ENCODE peak calls at places on chromosomes 2 and 18, in nine cellular contexts. P is heart right ventricle, S is lower lobe of right lung, F is psoas muscle, V is lung, I is IMR-90, B is heart left ventricle, Z is GM12878, M is HepG2. Y is an unnamed sample. For H3K4me1, the result is how much of the 10 kb centered on the place peaks cover.

GRCh38 chr2:32718752-32719151 is 90.9 kb downstream of the TTC27 start:
- ATAC-seq in S (no peak), F (no peak), M (no peak), V (no peak), B (no peak), Z (no peak), I (no peak), P (no peak), Y (no peak)

GRCh38 chr2:182915369-182916326 is 49.2 kb upstream of the FRZB start:
- ATAC-seq in B (peak), S (no peak), F (peak), M (peak), V (no peak), Z (no peak), I (peak), P (peak), Y (peak)

GRCh38 chr2:151878655-151879563 is 50.7 kb upstream of the ARL5A start:
- ATAC-seq in V (peak), I (no peak), B (peak), F (no peak), S (peak), M (peak), P (no peak), Z (no peak), Y (peak)

GRCh38 chr18:25305584-25305983 is 46.4 kb downstream of the ZNF521 start:
- ATAC-seq in Z (no peak), I (no peak), M (no peak), S (no peak), P (no peak), V (no peak), B (no peak), F (no peak), Y (no peak)

GRCh38 chr2:44707945-44708645 is 233.4 kb upstream of the SIX3 start:
- ATAC-seq in Z (peak), I (no peak), S (peak), V (no peak), M (no peak), F (no peak), P (no peak), B (peak), Y (no peak)

GRCh38 chr2:131115752-131116151 is 10.6 kb downstream of the PLEKHB2 start:
- ATAC-seq in B (no peak), V (no peak), S (no peak), I (no peak), P (no peak), F (no peak), M (no peak), Z (no peak), Y (no peak)

GRCh38 chr2:65436825-65437221 is 4.4 kb upstream of the SPRED2 start:
- ATAC-seq in S (no peak), I (peak), Z (peak), P (no peak), M (peak), F (peak), V (no peak), B (no peak), Y (no peak)

GRCh38 chr2:184316911-184317310 is 281.4 kb upstream of the ZNF804A start:
- ATAC-seq in P (no peak), V (no peak), S (no peak), B (no peak), M (no peak), F (no peak), I (no peak), Z (no peak), Y (no peak)

GRCh38 chr2:152473151-152473857 is 138.3 kb downstream of the FMNL2 start:
- ATAC-seq in V (no peak), P (no peak), S (no peak), B (no peak), I (no peak), F (no peak), Z (no peak), M (peak), Y (no peak)

GRCh38 chr18:10059610-10060468 is 146.0 kb downstream of the VAPA start:
- ATAC-seq in M (no peak), F (no peak), B (no peak), Z (no peak), S (no peak), I (no peak), V (no peak), P (no peak), Y (no peak)

GRCh38 chr2:180699657-180700361 is 280.6 kb upstream of the UBE2E3 start:
- ATAC-seq in V (no peak), S (no peak), I (peak), M (peak), Z (no peak), B (no peak), P (no peak), F (peak), Y (no peak)

GRCh38 chr2:113084249-113085000 is 16.7 kb downstream of the IL1F10 start:
- ATAC-seq in S (peak), M (no peak), V (peak), B (no peak), I (no peak), F (no peak), Z (peak), P (no peak), Y (no peak)

DNA sequence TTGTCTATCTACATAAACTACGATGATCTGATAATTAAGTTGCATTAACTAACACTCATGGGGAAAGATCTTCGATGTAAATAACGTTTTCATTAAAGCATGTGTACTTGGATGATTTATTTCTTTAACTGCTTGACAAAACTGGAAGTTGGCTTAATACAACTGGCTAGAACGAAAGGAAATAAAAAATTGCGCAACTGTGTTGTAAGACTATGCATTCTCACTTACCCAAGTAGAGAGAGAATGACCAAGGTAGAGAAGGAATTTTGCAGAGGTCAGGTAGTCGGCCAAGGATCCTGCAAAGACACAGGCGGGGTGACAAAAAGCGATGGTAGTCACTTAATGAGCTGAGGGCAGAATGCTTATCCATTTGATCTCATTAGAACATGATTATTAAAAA is 1.0 kb downstream of the SLC40A1 start:
- ATAC-seq in S (peak), M (no peak), P (no peak), F (peak), Z (no peak), B (no peak), V (no peak), I (no peak), Y (peak)
- H3K4me3 ChIP-seq in S (peak), M (peak), P (peak), F (peak), Z (no peak), B (peak), V (peak), I (no peak), Y (peak)

DNA sequence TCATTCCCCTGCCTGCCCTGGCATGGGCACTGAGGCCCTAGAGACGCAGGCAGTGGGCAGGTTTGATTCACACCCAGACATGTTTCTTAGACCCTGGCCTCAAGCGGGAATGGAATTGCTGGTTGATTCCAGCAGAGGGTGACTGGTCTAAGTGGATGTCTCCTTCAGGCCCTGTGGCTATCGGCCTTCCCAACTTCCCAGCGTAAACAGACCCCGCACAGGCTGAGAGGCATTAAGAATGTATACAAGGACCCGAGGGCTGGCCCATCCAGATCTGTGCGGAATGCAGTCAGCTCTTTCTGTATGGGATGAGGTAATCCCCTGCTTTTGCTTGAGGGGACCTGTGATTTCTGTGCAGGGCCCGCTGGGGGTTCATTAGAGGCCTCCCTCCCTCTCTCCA is 6.4 kb downstream of the ACKR3 start:
- ATAC-seq in V (no peak), M (no peak), S (no peak), Z (no peak), B (no peak), I (peak), P (no peak), F (peak), Y (no peak)
- H3K4me1 ChIP-seq in V (under half), M (under half), S (under half), Z (under half), B (half or more), I (under half), P (half or more), F (under half), Y (under half)

GRCh38 chr2:127197475-127198385 is 22.4 kb downstream of the CYP27C1 start:
- ATAC-seq in Z (peak), V (no peak), S (peak), F (peak), B (peak), I (peak), P (no peak), M (peak), Y (peak)
- H3K4me3 ChIP-seq in Z (peak), V (no peak), S (no peak), F (no peak), B (no peak), I (no peak), P (no peak), M (peak), Y (no peak)

GRCh38 chr2:12175323-12175722 is 428.9 kb downstream of the LPIN1 start:
- ATAC-seq in F (no peak), Z (no peak), B (no peak), M (no peak), S (no peak), P (no peak), I (no peak), V (no peak), Y (no peak)

GRCh38 chr2:12177052-12177994 is 430.9 kb downstream of the LPIN1 start:
- ATAC-seq in S (peak), F (peak), P (peak), M (peak), I (peak), Z (peak), B (peak), V (peak), Y (peak)

GRCh38 chr2:12180046-12180445 is 433.6 kb downstream of the LPIN1 start:
- ATAC-seq in Z (no peak), S (no peak), P (no peak), B (no peak), F (no peak), V (no peak), I (no peak), M (no peak), Y (no peak)

GRCh38 chr2:12176621-12177020 is 430.2 kb downstream of the LPIN1 start:
- ATAC-seq in M (no peak), V (no peak), Z (peak), P (no peak), S (no peak), F (no peak), I (no peak), B (no peak), Y (no peak)

DNA sequence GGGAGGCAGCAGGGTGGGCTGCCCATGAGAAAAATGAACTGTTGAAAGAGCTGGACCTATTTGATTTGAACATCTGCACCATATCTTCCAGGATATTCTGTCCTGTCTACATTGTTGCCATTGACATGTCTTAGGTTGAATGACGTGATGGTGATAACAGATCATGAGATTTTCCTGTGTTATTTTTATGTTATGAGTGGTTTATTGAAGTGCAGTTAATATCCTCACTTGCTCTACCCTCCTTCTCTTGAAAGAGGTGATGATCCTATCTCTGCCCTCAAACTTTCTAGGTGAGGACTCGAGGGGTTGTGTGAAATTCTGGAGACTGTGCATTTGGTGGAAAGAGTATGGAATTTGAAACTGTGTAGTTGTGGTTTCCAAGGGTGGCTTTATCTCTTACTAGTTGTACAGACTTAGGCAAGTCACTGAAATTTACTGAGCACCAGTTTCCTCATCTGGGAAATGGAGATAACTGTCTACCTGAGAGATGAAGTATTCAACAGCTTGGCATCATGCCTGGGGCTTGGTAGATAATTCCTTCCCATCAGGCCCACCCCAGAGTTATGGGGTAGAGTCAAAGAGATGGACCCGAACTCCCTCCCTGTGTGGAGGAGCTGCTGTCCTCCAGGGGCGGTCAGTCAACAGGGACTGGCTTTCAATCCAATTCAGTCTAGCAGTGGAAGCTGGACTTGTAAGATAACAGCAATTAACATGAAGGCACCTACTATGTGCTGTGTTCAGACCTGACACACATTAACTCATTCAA is 431.7 kb downstream of the LPIN1 start:
- ATAC-seq in V (no peak), I (no peak), M (no peak), S (no peak), P (no peak), F (no peak), B (no peak), Z (no peak), Y (no peak)
- H3K4me1 ChIP-seq in V (under half), I (under half), M (under half), S (under half), P (under half), F (under half), B (under half), Z (under half), Y (under half)

GRCh38 chr2:69065735-69066336 is 52.9 kb downstream of the ANTXR1 start:
- ATAC-seq in B (no peak), I (no peak), F (peak), Z (no peak), M (no peak), V (no peak), P (no peak), S (no peak), Y (no peak)

GRCh38 chr2:69067026-69067630 is 54.1 kb downstream of the ANTXR1 start:
- ATAC-seq in S (no peak), F (no peak), M (no peak), P (peak), B (no peak), I (no peak), Z (no peak), V (no peak), Y (peak)

GRCh38 chr2:69062307-69062706 is 49.3 kb downstream of the ANTXR1 start:
- ATAC-seq in M (peak), Z (no peak), V (no peak), P (no peak), F (no peak), I (peak), B (no peak), S (no peak), Y (no peak)

GRCh38 chr2:69070987-69071386 is 58.0 kb downstream of the ANTXR1 start:
- ATAC-seq in Z (no peak), P (no peak), I (no peak), F (no peak), B (no peak), S (no peak), V (no peak), M (no peak), Y (no peak)

DNA sequence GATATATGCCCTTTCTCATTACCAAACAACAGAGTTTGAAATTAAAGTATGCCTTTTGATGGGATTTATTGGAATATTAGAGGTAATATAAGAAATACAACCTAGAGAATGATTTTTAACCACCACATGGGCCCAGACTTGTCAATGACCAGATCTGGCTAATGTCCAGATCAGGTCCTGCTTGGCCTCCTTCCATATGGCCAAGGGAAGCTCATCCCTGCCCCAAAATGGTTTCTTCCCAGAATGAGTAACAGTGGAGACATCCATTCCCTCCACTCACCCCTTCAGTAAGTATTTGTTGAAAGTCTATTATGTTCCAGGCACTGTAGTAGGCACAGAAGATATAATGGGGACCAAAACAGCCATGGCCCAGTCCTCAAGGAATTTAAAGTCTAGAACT is 54.9 kb downstream of the ANTXR1 start:
- ATAC-seq in S (no peak), V (no peak), B (no peak), P (no peak), Z (no peak), I (no peak), M (no peak), F (no peak), Y (no peak)
- H3K4me3 ChIP-seq in S (no peak), V (no peak), B (no peak), P (no peak), Z (no peak), I (no peak), M (no peak), F (no peak), Y (no peak)

DNA sequence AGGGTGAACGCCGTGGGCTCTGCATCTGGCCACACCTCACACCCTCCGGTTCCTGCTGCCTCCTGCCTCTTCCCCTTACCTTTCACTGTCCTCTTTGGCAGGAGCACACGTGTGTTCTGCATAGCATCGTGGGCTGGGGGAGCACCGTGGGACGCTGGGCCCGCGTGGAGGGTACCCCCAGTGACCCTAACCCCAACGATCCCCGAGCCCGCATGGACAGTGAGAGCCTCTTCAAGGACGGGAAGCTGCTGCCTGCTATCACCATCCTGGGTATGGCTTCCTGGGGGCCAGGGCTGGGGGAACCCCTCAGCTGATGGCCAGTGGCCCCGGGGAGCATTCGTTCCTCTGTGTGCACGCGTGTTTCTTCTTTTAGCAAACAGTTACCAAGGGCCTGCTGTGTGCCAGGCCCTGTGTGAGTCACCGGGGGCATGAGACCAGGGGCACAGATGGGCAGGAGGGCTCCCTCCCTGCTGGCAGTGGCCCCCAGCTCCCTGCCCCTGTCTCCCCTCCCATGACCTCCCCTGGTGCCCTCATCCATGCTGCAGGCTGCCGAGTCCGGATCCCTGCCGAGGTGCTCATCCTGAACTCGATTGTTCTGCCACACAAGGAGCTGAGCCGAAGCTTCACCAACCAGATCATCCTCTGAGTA is 7.6 kb downstream of the GMPPA start:
- ATAC-seq in I (no peak), V (no peak), B (no peak), M (no peak), P (no peak), F (no peak), Z (no peak), S (no peak), Y (no peak)
- H3K4me1 ChIP-seq in I (under half), V (under half), B (under half), M (under half), P (under half), F (under half), Z (under half), S (under half), Y (under half)